ENCODE peak calls at places on chromosomes 7 and 10, in nine cellular contexts. V is H1, Z is fibroblast of lung, X is aorta, E is adrenal gland, D is pancreas, N is PC-3, Y is SJSA1, R is PC-9. C is an unnamed sample.

GRCh38 chr7:17646181-17646956 is 293.9 kb downstream of the SNX13 start:
- DNase-seq in V (no peak), Z (peak), X (no peak), E (no peak), D (no peak), N (peak), Y (no peak), R (peak), C (no peak)

GRCh38 chr7:27184342-27185012 is 555 bp downstream of the HOXA11 start:
- DNase-seq in V (no peak), Z (peak), X (peak), E (peak), D (peak), N (peak), Y (peak), R (peak), C (no peak)

GRCh38 chr7:141597966-141598365 is 46.8 kb downstream of the AGK start:
- DNase-seq in V (no peak), Z (no peak), X (no peak), E (no peak), D (no peak), N (no peak), Y (no peak), R (no peak), C (no peak)

GRCh38 chr10:30818010-30818660 is 188.6 kb upstream of the LYZL2 start:
- DNase-seq in V (no peak), Z (peak), X (peak), E (peak), D (no peak), N (peak), Y (no peak), R (no peak), C (no peak)

GRCh38 chr10:97714401-97715258 is 1.1 kb downstream of the MARVELD1 start:
- DNase-seq in V (no peak), Z (peak), X (peak), E (peak), D (peak), N (peak), Y (peak), R (peak), C (no peak)

GRCh38 chr7:109295158-109295557 is 725.5 kb downstream of the DNAJB9 start:
- DNase-seq in V (no peak), Z (no peak), X (no peak), E (no peak), D (no peak), N (no peak), Y (no peak), R (no peak), C (no peak)

GRCh38 chr10:46551701-46552525 is 4.5 kb downstream of the GPRIN2 start:
- DNase-seq in V (no peak), Z (no peak), X (peak), E (peak), D (no peak), N (no peak), Y (peak), R (no peak), C (no peak)

GRCh38 chr7:99024066-99024465 is 119.8 kb downstream of the SMURF1 start:
- DNase-seq in V (no peak), Z (no peak), X (no peak), E (no peak), D (no peak), N (no peak), Y (no peak), R (no peak), C (no peak)

GRCh38 chr7:118863961-118864360 is 639.5 kb downstream of the ANKRD7 start:
- DNase-seq in V (no peak), Z (no peak), X (no peak), E (no peak), D (no peak), N (no peak), Y (no peak), R (no peak), C (no peak)

GRCh38 chr7:2701832-2702593 is 14.0 kb downstream of the AMZ1 start:
- DNase-seq in V (no peak), Z (no peak), X (peak), E (peak), D (no peak), N (no peak), Y (no peak), R (no peak), C (peak)

GRCh38 chr10:112535432-112536038 is 88.5 kb downstream of the VTI1A start:
- DNase-seq in V (no peak), Z (no peak), X (no peak), E (no peak), D (no peak), N (no peak), Y (no peak), R (no peak), C (no peak)

GRCh38 chr7:118473271-118473670 is 248.8 kb downstream of the ANKRD7 start:
- DNase-seq in V (no peak), Z (no peak), X (no peak), E (no peak), D (no peak), N (no peak), Y (no peak), R (no peak), C (no peak)

GRCh38 chr7:104978460-104978859 is 35.5 kb upstream of the KMT2E start:
- DNase-seq in V (no peak), Z (no peak), X (no peak), E (no peak), D (no peak), N (no peak), Y (no peak), R (no peak), C (no peak)

GRCh38 chr7:78018541-78019456 is 220.2 kb downstream of the PHTF2 start:
- DNase-seq in V (no peak), Z (peak), X (peak), E (peak), D (peak), N (peak), Y (no peak), R (no peak), C (no peak)

GRCh38 chr7:83105948-83106347 is 56.7 kb downstream of the PCLO start:
- DNase-seq in V (no peak), Z (no peak), X (no peak), E (no peak), D (no peak), N (no peak), Y (no peak), R (no peak), C (no peak)

GRCh38 chr7:22786290-22786932 is 36.2 kb downstream of the TOMM7 start:
- DNase-seq in V (no peak), Z (no peak), X (no peak), E (no peak), D (no peak), N (no peak), Y (no peak), R (peak), C (no peak)

GRCh38 chr7:94971051-94971867 is 63.9 kb downstream of the PPP1R9A start:
- DNase-seq in V (no peak), Z (peak), X (no peak), E (no peak), D (no peak), N (peak), Y (no peak), R (no peak), C (no peak)

GRCh38 chr10:71998119-71998839 is 34.1 kb downstream of the CHST3 start:
- DNase-seq in V (no peak), Z (no peak), X (no peak), E (peak), D (peak), N (peak), Y (no peak), R (no peak), C (peak)

GRCh38 chr10:61662794-61663259 is at the start of gene CABCOCO1:
- DNase-seq in V (peak), Z (peak), X (peak), E (peak), D (peak), N (peak), Y (peak), R (no peak), C (peak)

GRCh38 chr10:600876-601275 is 88.6 kb downstream of the DIP2C start:
- DNase-seq in V (no peak), Z (peak), X (peak), E (no peak), D (peak), N (no peak), Y (no peak), R (no peak), C (no peak)

GRCh38 chr7:27150568-27151340 is 1.6 kb downstream of the HOXA3 start:
- DNase-seq in V (no peak), Z (peak), X (peak), E (peak), D (peak), N (peak), Y (peak), R (no peak), C (no peak)

GRCh38 chr10:7512487-7512886 is 101.7 kb upstream of the SFMBT2 start:
- DNase-seq in V (no peak), Z (no peak), X (no peak), E (no peak), D (no peak), N (no peak), Y (no peak), R (no peak), C (no peak)

GRCh38 chr10:116470768-116471415 is 43.2 kb downstream of the PNLIPRP3 start:
- DNase-seq in V (peak), Z (peak), X (no peak), E (no peak), D (peak), N (peak), Y (no peak), R (no peak), C (no peak)

GRCh38 chr10:50470798-50471582 is 152.8 kb downstream of the SGMS1 start:
- DNase-seq in V (no peak), Z (peak), X (no peak), E (no peak), D (no peak), N (peak), Y (no peak), R (peak), C (no peak)

GRCh38 chr10:15253951-15254807 is 85.7 kb upstream of the NMT2 start:
- DNase-seq in V (no peak), Z (no peak), X (no peak), E (no peak), D (peak), N (no peak), Y (no peak), R (no peak), C (no peak)

GRCh38 chr10:130018253-130018652 is 54.2 kb upstream of the EBF3 start:
- DNase-seq in V (peak), Z (peak), X (no peak), E (no peak), D (no peak), N (peak), Y (peak), R (no peak), C (no peak)

GRCh38 chr7:22480523-22481075 is 19.4 kb downstream of the STEAP1B start:
- DNase-seq in V (no peak), Z (no peak), X (no peak), E (no peak), D (no peak), N (no peak), Y (no peak), R (no peak), C (no peak)

GRCh38 chr7:79778786-79779382 is 325.4 kb upstream of the MAGI2 start:
- DNase-seq in V (no peak), Z (peak), X (no peak), E (no peak), D (no peak), N (no peak), Y (no peak), R (no peak), C (no peak)

GRCh38 chr7:64686493-64687184 is 20.7 kb downstream of the ZNF107 start:
- DNase-seq in V (no peak), Z (no peak), X (no peak), E (no peak), D (no peak), N (peak), Y (no peak), R (peak), C (no peak)

GRCh38 chr10:11205026-11205772 is 187.5 kb downstream of the CELF2 start:
- DNase-seq in V (no peak), Z (peak), X (no peak), E (no peak), D (no peak), N (no peak), Y (no peak), R (no peak), C (no peak)

GRCh38 chr7:33742521-33742920 is 162.8 kb upstream of the BMPER start:
- DNase-seq in V (no peak), Z (no peak), X (no peak), E (no peak), D (no peak), N (no peak), Y (no peak), R (no peak), C (no peak)

GRCh38 chr7:91995391-91995790 is 54.7 kb downstream of the AKAP9 start:
- DNase-seq in V (no peak), Z (no peak), X (no peak), E (no peak), D (no peak), N (no peak), Y (no peak), R (no peak), C (no peak)

GRCh38 chr10:28971255-28971654 is 293.9 kb downstream of the BAMBI start:
- DNase-seq in V (no peak), Z (no peak), X (no peak), E (no peak), D (no peak), N (no peak), Y (no peak), R (no peak), C (no peak)

GRCh38 chr10:69276503-69276902 is 1.8 kb upstream of the HK1 start:
- DNase-seq in V (no peak), Z (no peak), X (no peak), E (no peak), D (no peak), N (no peak), Y (no peak), R (no peak), C (no peak)
- H3K27ac ChIP-seq in V (no peak), Z (no peak), X (no peak), E (no peak), D (no peak), N (no peak), Y (no peak), R (no peak), C (no peak)

GRCh38 chr7:44999245-45000095 is 531 bp upstream of the CCM2 start:
- DNase-seq in V (peak), Z (peak), X (peak), E (peak), D (peak), N (peak), Y (peak), R (peak), C (peak)

GRCh38 chr7:45001826-45002225 is 1.8 kb downstream of the CCM2 start:
- DNase-seq in V (no peak), Z (no peak), X (no peak), E (no peak), D (no peak), N (no peak), Y (no peak), R (no peak), C (no peak)

GRCh38 chr7:45000096-45001032 is at the start of gene CCM2:
- DNase-seq in V (no peak), Z (peak), X (peak), E (peak), D (peak), N (peak), Y (peak), R (peak), C (no peak)

GRCh38 chr7:45003789-45004188 is 3.8 kb downstream of the CCM2 start:
- DNase-seq in V (no peak), Z (no peak), X (no peak), E (no peak), D (no peak), N (no peak), Y (no peak), R (no peak), C (no peak)

DNA sequence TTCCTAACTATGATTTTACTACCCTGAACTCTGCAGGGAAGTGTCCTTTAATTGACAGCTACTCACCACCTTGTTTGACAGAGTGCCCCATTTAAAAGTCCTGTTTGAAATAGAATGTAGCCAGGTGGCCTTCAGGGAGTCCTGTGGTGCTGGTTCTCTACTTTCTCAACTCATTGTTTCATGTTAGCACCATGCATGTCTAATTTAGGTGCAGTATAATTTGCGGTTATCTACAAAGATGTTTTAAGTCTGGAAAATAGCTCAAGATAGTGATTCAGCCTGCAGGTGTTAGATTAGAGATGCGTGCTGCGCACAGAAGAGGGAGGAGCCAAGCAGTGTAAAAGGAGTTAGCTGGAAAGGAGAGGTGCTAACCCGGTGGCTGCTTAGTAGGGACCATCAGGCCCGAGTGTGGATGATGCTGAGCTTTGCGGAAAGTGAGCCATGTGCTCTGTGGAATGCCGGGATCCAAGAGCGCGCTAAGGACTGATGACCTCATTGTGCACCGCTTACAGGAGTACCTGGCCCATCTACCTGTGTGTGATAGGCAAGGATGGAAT is 1.2 kb downstream of the CCM2 start:
- DNase-seq in V (no peak), Z (peak), X (no peak), E (peak), D (peak), N (peak), Y (no peak), R (peak), C (no peak)
- H3K27ac ChIP-seq in V (no peak), Z (peak), X (no peak), E (peak), D (peak), N (no peak), Y (no peak), R (peak), C (no peak)

GRCh38 chr10:124651402-124651887 is 92.7 kb downstream of the FAM53B start:
- DNase-seq in V (no peak), Z (no peak), X (no peak), E (no peak), D (no peak), N (no peak), Y (no peak), R (no peak), C (no peak)
- H3K27ac ChIP-seq in V (peak), Z (no peak), X (no peak), E (peak), D (no peak), N (no peak), Y (no peak), R (no peak), C (peak)

GRCh38 chr7:29309041-29309860 is 114.7 kb downstream of the CHN2 start:
- DNase-seq in V (no peak), Z (no peak), X (no peak), E (no peak), D (no peak), N (peak), Y (no peak), R (no peak), C (no peak)

GRCh38 chr7:29306276-29307036 is 111.9 kb downstream of the CHN2 start:
- DNase-seq in V (no peak), Z (no peak), X (no peak), E (no peak), D (no peak), N (no peak), Y (no peak), R (no peak), C (no peak)

GRCh38 chr7:29311314-29311713 is 116.7 kb downstream of the CHN2 start:
- DNase-seq in V (no peak), Z (no peak), X (no peak), E (no peak), D (no peak), N (no peak), Y (no peak), R (no peak), C (no peak)

GRCh38 chr7:29310625-29311024 is 116.0 kb downstream of the CHN2 start:
- DNase-seq in V (no peak), Z (no peak), X (no peak), E (no peak), D (no peak), N (no peak), Y (no peak), R (no peak), C (no peak)

DNA sequence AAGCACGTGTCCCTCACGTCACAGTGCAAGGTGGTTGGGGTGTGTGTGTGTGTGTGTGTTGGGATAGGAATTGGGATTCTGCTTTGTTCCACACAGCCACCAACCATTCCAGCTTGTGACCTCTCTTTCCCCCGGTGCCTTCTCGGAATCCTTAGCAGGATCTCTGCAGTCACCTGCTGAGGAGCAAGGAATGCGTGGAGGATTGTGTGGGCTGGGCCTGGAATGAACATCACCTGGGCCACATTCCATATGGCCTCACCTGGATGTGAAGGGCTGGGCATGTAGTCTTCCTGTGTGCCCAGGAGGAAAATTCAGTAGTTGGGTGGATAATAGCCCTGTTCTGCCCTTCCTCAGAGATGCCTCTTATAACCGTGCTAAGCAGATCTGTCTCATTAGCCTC is 113.8 kb downstream of the CHN2 start:
- DNase-seq in V (no peak), Z (no peak), X (no peak), E (no peak), D (no peak), N (no peak), Y (no peak), R (no peak), C (no peak)
- H3K27ac ChIP-seq in V (no peak), Z (no peak), X (no peak), E (no peak), D (no peak), N (no peak), Y (no peak), R (no peak), C (no peak)

GRCh38 chr10:58637372-58637771 is 124.7 kb downstream of the BICC1 start:
- DNase-seq in V (no peak), Z (peak), X (no peak), E (no peak), D (no peak), N (no peak), Y (peak), R (no peak), C (no peak)
- H3K27ac ChIP-seq in V (no peak), Z (no peak), X (no peak), E (no peak), D (no peak), N (no peak), Y (peak), R (no peak), C (no peak)

C was measured in caudate nucleus.